ENCODE peak calls at places on chromosomes 4 and X, in nine cellular contexts. P, Z, I, G, L, Y, S, R and W are unnamed samples.

GRCh38 chr4:139875456-139875855 is 209.8 kb downstream of the MGST2 start:
- DNase-seq in P (peak; percentile 54), Z (no peak), I (no peak), G (no peak), L (no peak), Y (peak; percentile 91), S (no peak), R (no peak), W (peak; percentile 96)

GRCh38 chrX:1002611-1003010 is 209.8 kb downstream of the CRLF2 start:
- DNase-seq in P (no peak), Z (no peak), I (no peak), G (no peak), L (no peak), Y (no peak), S (no peak), R (no peak), W (no peak)

GRCh38 chrX:13533726-13534125 is 35.7 kb upstream of the EGFL6 start:
- DNase-seq in P (no peak), Z (no peak), I (no peak), G (no peak), L (no peak), Y (no peak), S (peak; percentile 32), R (no peak), W (no peak)

GRCh38 chr4:104693601-104694201 is 199.0 kb upstream of the CXXC4 start:
- DNase-seq in P (no peak), Z (no peak), I (no peak), G (no peak), L (peak; percentile 11), Y (no peak), S (no peak), R (no peak), W (no peak)

GRCh38 chrX:72123471-72124185 is 8.1 kb downstream of the RTL5 start:
- DNase-seq in P (peak; percentile 44), Z (no peak), I (peak; percentile 17), G (no peak), L (no peak), Y (no peak), S (peak; percentile 14), R (no peak), W (no peak)

GRCh38 chrX:18833071-18833731 is 125.8 kb downstream of the PPEF1 start:
- DNase-seq in P (no peak), Z (no peak), I (no peak), G (peak; percentile 5), L (peak; percentile 59), Y (no peak), S (peak; percentile 29), R (no peak), W (no peak)

GRCh38 chr4:7007944-7008343 is 35.2 kb upstream of the TADA2B start:
- DNase-seq in P (no peak), Z (no peak), I (no peak), G (no peak), L (no peak), Y (no peak), S (no peak), R (no peak), W (no peak)

GRCh38 chr4:11700751-11701226 is 272.1 kb upstream of the HS3ST1 start:
- DNase-seq in P (no peak), Z (no peak), I (no peak), G (no peak), L (no peak), Y (no peak), S (no peak), R (peak; percentile 60), W (no peak)

GRCh38 chr4:32207456-32207855 is 1487.3 kb downstream of the PCDH7 start:
- DNase-seq in P (no peak), Z (no peak), I (no peak), G (no peak), L (no peak), Y (no peak), S (no peak), R (no peak), W (no peak)

GRCh38 chr4:68369474-68369805 is 19.6 kb upstream of the YTHDC1 start:
- DNase-seq in P (no peak), Z (no peak), I (no peak), G (no peak), L (no peak), Y (no peak), S (peak; percentile 13), R (no peak), W (no peak)